ENCODE peak calls at places on chromosomes 4 and X, in five cellular contexts. I, J, Y, T and W are unnamed samples.

GRCh38 chr4:79576480-79576803 is 168.4 kb upstream of the GK2 start:
- DNase-seq in T (peak; percentile 22), Y (peak; percentile 5), J (peak; percentile 42), I (peak; percentile 1), W (peak; percentile 56)

GRCh38 chr4:729336-730315 is 24.0 kb downstream of the PCGF3 start:
- DNase-seq in Y (no peak), T (no peak), J (no peak), I (no peak), W (no peak)

GRCh38 chrX:49273181-49273727 is 3.7 kb downstream of the PPP1R3F start:
- DNase-seq in I (no peak), J (no peak), Y (no peak), T (no peak), W (no peak)

GRCh38 chrX:8755116-8755515 is 23.2 kb upstream of the ANOS1 start:
- DNase-seq in I (no peak), T (no peak), J (no peak), Y (no peak), W (no peak)

GRCh38 chrX:148854351-148854750 is 353.9 kb downstream of the AFF2 start:
- DNase-seq in T (no peak), Y (no peak), I (no peak), J (no peak), W (peak; percentile 5)

GRCh38 chr4:20251796-20252655 is at the start of gene SLIT2:
- DNase-seq in I (peak; percentile 87), T (peak; percentile 37), J (peak; percentile 83), Y (no peak), W (peak; percentile 91)

GRCh38 chr4:106266201-106266600 is 49.8 kb downstream of the TBCK start:
- DNase-seq in J (peak; percentile 58), I (peak; percentile 52), T (peak; percentile 38), Y (no peak), W (peak; percentile 75)

GRCh38 chr4:111398906-111399330 is 746.3 kb upstream of the FAM241A start:
- DNase-seq in J (peak; percentile 30), Y (no peak), T (no peak), I (peak; percentile 5), W (peak; percentile 50)

GRCh38 chr4:168711197-168712120 is 214.6 kb downstream of the PALLD start:
- DNase-seq in J (peak; percentile 63), T (no peak), Y (no peak), I (peak; percentile 26), W (peak; percentile 78)

GRCh38 chr4:111210576-111210975 is 587.7 kb upstream of the PITX2 start:
- DNase-seq in I (no peak), T (no peak), Y (no peak), J (no peak), W (no peak)

GRCh38 chr4:3286335-3287175 is 6.3 kb upstream of the RGS12 start:
- DNase-seq in J (no peak), Y (peak; percentile 73), I (no peak), T (no peak), W (no peak)

GRCh38 chr4:110597582-110597981 is 25.3 kb downstream of the PITX2 start:
- DNase-seq in Y (no peak), T (no peak), J (no peak), I (no peak), W (no peak)

GRCh38 chr4:93416337-93417102 is 412.0 kb upstream of the ATOH1 start:
- DNase-seq in I (no peak), J (no peak), T (no peak), Y (no peak), W (no peak)